ENCODE peak calls at places on chromosomes 1 and 21, in four cellular contexts. One of them, this sample, is unnamed.

GRCh38 chr1:235923466-235924008 is 56.8 kb upstream of the LYST start:
- DNase-seq in K562: no peak
- DNase-seq in HepG2: no peak
- DNase-seq in GM12878: no peak
- DNase-seq in this sample: no peak

GRCh38 chr1:183995322-183996035 is 42.0 kb downstream of the COLGALT2 start:
- DNase-seq in K562: no peak
- DNase-seq in HepG2: no peak
- DNase-seq in GM12878: no peak
- DNase-seq in this sample: no peak

GRCh38 chr1:48493970-48494769 is 22.2 kb upstream of the SPATA6 start:
- DNase-seq in GM12878: no peak
- DNase-seq in HepG2: peak; percentile 89
- DNase-seq in K562: no peak
- DNase-seq in this sample: no peak

GRCh38 chr1:118989006-118989736 is 1.0 kb upstream of the TBX15 start:
- DNase-seq in GM12878: no peak
- DNase-seq in HepG2: no peak
- DNase-seq in K562: no peak
- DNase-seq in this sample: no peak

GRCh38 chr1:155531624-155532023 is 31.0 kb downstream of the ASH1L start:
- DNase-seq in HepG2: no peak
- DNase-seq in K562: no peak
- DNase-seq in GM12878: no peak
- DNase-seq in this sample: no peak

GRCh38 chr21:14273736-14274538 is 58.0 kb downstream of the RBM11 start:
- DNase-seq in GM12878: no peak
- DNase-seq in K562: peak; percentile 33
- DNase-seq in HepG2: no peak
- DNase-seq in this sample: no peak

GRCh38 chr1:17181785-17182464 is 23.0 kb upstream of the PADI1 start:
- DNase-seq in HepG2: no peak
- DNase-seq in K562: no peak
- DNase-seq in GM12878: no peak
- DNase-seq in this sample: no peak

GRCh38 chr1:97841369-97841768 is 79.5 kb downstream of the DPYD start:
- DNase-seq in K562: no peak
- DNase-seq in GM12878: no peak
- DNase-seq in HepG2: no peak
- DNase-seq in this sample: no peak

GRCh38 chr21:29827236-29827635 is 112.6 kb downstream of the GRIK1 start:
- DNase-seq in K562: no peak
- DNase-seq in GM12878: no peak
- DNase-seq in HepG2: no peak
- DNase-seq in this sample: no peak

GRCh38 chr1:202017385-202018225 is 7.2 kb downstream of the ELF3 start:
- DNase-seq in GM12878: no peak
- DNase-seq in K562: no peak
- DNase-seq in HepG2: no peak
- DNase-seq in this sample: no peak

GRCh38 chr1:1432951-1433803 is 2.3 kb upstream of the VWA1 start:
- DNase-seq in K562: peak; percentile 84
- DNase-seq in GM12878: no peak
- DNase-seq in HepG2: peak; percentile 96
- DNase-seq in this sample: peak; percentile 39

GRCh38 chr1:85605519-85606413 is 25.2 kb downstream of the CCN1 start:
- DNase-seq in GM12878: no peak
- DNase-seq in HepG2: peak; percentile 26
- DNase-seq in K562: no peak
- DNase-seq in this sample: no peak

GRCh38 chr1:3432306-3432705 is 22.2 kb upstream of the ARHGEF16 start:
- DNase-seq in HepG2: no peak
- DNase-seq in GM12878: no peak
- DNase-seq in K562: no peak
- DNase-seq in this sample: no peak

GRCh38 chr1:26799479-26800133 is 11.9 kb downstream of the PIGV start:
- DNase-seq in HepG2: no peak
- DNase-seq in GM12878: no peak
- DNase-seq in K562: peak; percentile 55
- DNase-seq in this sample: peak; percentile 32

GRCh38 chr1:226973371-226973897 is 33.3 kb downstream of the COQ8A start:
- DNase-seq in K562: no peak
- DNase-seq in GM12878: no peak
- DNase-seq in HepG2: no peak
- DNase-seq in this sample: peak; percentile 84

GRCh38 chr1:8382051-8382505 is 64.2 kb downstream of the SLC45A1 start:
- DNase-seq in HepG2: no peak
- DNase-seq in GM12878: no peak
- DNase-seq in K562: no peak
- DNase-seq in this sample: no peak

GRCh38 chr1:9908846-9909221 is 1.2 kb downstream of the CTNNBIP1 start:
- DNase-seq in K562: no peak
- DNase-seq in HepG2: peak; percentile 49
- DNase-seq in GM12878: no peak
- DNase-seq in this sample: no peak

DNA sequence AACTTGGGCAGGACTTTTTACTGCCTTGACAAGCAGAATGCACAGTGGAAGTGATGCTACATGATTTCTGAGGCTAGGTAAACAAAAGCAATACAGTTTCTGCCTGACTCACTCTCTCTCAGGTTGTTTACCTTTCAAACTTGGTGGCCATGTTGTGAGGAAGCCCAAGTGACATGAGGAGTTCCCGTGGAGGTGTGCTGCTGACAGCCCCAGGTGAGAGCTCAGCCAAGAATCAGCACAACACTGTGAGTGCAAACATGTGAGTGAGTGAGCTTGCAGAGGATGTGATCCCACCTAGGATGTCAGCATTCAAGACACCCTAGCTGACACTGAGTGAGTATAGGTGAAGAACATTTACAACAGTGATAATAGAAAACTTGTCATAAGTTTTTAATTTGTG is 71.1 kb upstream of the IFNAR2 start:
- DNase-seq in HepG2: no peak
- DNase-seq in K562: no peak
- DNase-seq in GM12878: no peak
- DNase-seq in this sample: no peak
- H3K4me1 ChIP-seq in HepG2: no peaks in the 10 kb centered on the region
- H3K4me1 ChIP-seq in K562: no peaks in the 10 kb centered on the region
- H3K4me1 ChIP-seq in GM12878: no peaks in the 10 kb centered on the region
- H3K4me1 ChIP-seq in this sample: no peaks in the 10 kb centered on the region

GRCh38 chr1:46068525-46068924 is 63.9 kb downstream of the PIK3R3 start:
- DNase-seq in K562: no peak
- DNase-seq in HepG2: no peak
- DNase-seq in GM12878: no peak
- DNase-seq in this sample: no peak

GRCh38 chr1:46062651-46063319 is 69.6 kb downstream of the PIK3R3 start:
- DNase-seq in HepG2: no peak
- DNase-seq in K562: no peak
- DNase-seq in GM12878: peak; percentile 51
- DNase-seq in this sample: no peak

GRCh38 chr1:46067652-46068051 is 64.8 kb downstream of the PIK3R3 start:
- DNase-seq in GM12878: no peak
- DNase-seq in HepG2: no peak
- DNase-seq in K562: no peak
- DNase-seq in this sample: no peak

GRCh38 chr1:46064708-46065107 is 67.7 kb downstream of the PIK3R3 start:
- DNase-seq in K562: no peak
- DNase-seq in GM12878: no peak
- DNase-seq in HepG2: no peak
- DNase-seq in this sample: no peak

GRCh38 chr1:46065405-46065804 is 67.0 kb downstream of the PIK3R3 start:
- DNase-seq in HepG2: no peak
- DNase-seq in GM12878: no peak
- DNase-seq in K562: peak; percentile 24
- DNase-seq in this sample: no peak
- TF ChIP-seq FOXM1 in HepG2: no peak
- TF ChIP-seq FOXM1 in GM12878: no peak
- TF ChIP-seq FOXM1 in K562: no peak
- TF ChIP-seq FOXM1 in this sample: no peak

GRCh38 chr1:234734864-234735263 is 124.9 kb upstream of the IRF2BP2 start:
- DNase-seq in K562: no peak
- DNase-seq in HepG2: peak; percentile 72
- DNase-seq in GM12878: no peak
- DNase-seq in this sample: no peak
- H3K4me1 ChIP-seq in K562: peaks cover 20% of the 10 kb centered on the region
- H3K4me1 ChIP-seq in HepG2: peaks cover 68% of the 10 kb centered on the region
- H3K4me1 ChIP-seq in GM12878: peaks cover 30% of the 10 kb centered on the region
- H3K4me1 ChIP-seq in this sample: peaks cover 20% of the 10 kb centered on the region

GRCh38 chr1:172637522-172637921 is 21.4 kb upstream of the FASLG start:
- DNase-seq in GM12878: no peak
- DNase-seq in HepG2: peak; percentile 15
- DNase-seq in K562: peak; percentile 76
- DNase-seq in this sample: no peak
- TF ChIP-seq FOXM1 in GM12878: no peak
- TF ChIP-seq FOXM1 in HepG2: no peak
- TF ChIP-seq FOXM1 in K562: no peak
- TF ChIP-seq FOXM1 in this sample: no peak